ENCODE peak calls at places on chromosome 20, in six cellular contexts. F, W, E, U, O and C are unnamed samples. For H3F3A, the result is how much of the 10 kb centered on the place peaks cover.

GRCh38 chr20:20214757-20215275 is 153.1 kb upstream of the INSM1 start:
- DNase-seq in U (no peak), F (no peak), E (no peak), O (no peak), W (peak), C (no peak)

GRCh38 chr20:52209154-52209571 is 17.6 kb upstream of the ZFP64 start:
- DNase-seq in F (no peak), E (no peak), O (no peak), W (peak), U (no peak), C (no peak)

GRCh38 chr20:48298851-48299484 is 513.7 kb upstream of the SULF2 start:
- DNase-seq in O (no peak), E (peak), U (peak), W (no peak), F (peak), C (peak)

GRCh38 chr20:48758206-48758820 is 69.5 kb downstream of the PREX1 start:
- DNase-seq in U (no peak), E (no peak), F (no peak), O (no peak), W (no peak), C (no peak)

GRCh38 chr20:50747275-50747674 is 15.9 kb downstream of the PARD6B start:
- DNase-seq in O (no peak), E (no peak), W (no peak), F (no peak), U (no peak), C (no peak)

GRCh38 chr20:17471606-17472187 is 59.5 kb downstream of the BFSP1 start:
- DNase-seq in W (no peak), U (no peak), F (no peak), O (no peak), E (no peak), C (no peak)

GRCh38 chr20:36856691-36857635 is 19.0 kb upstream of the TLDC2 start:
- DNase-seq in U (peak), E (no peak), O (no peak), F (no peak), W (no peak), C (peak)

GRCh38 chr20:42923348-42923918 is 266.3 kb downstream of the PTPRT start:
- DNase-seq in F (no peak), U (no peak), E (no peak), O (no peak), W (no peak), C (no peak)

DNA sequence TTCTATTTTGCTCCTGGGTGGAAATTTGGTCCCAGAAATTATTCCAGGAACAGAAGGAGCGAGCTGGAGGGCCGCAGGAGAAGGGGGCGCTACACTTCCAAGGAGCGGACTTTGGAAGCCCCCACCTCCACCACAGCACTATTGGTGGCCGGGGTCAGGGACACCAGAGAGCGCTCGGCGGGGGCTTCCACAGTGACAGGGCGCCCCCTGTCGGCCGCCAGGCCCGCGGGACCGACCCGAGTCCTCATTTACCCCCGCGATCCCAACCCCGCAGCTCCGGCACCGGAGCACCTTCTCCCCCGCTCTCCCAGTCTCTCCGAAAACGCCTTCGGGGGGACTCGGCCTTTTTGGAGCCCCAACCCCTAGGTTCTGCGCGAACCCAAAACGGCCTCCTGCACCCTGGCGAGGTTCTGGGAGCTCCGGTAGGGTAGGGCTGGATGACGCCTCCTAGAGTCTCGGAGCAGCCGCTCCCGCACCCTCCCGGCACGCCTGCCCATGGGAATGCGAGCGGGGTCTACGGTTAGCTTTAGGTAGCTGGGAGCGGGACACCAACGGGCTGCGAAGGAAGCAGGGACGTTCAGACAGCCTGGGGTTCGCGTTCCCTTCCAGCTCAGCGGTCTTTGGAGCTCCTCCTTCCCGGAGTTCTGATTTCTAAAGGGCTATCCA is 2.4 kb upstream of the FOXA2 start:
- DNase-seq in W (peak), E (no peak), O (no peak), U (peak), F (peak), C (peak)
- TF ChIP-seq EZH2 in W (peak), E (no peak), O (no peak), U (no peak), F (peak), C (peak)

GRCh38 chr20:47281376-47281775 is 75.1 kb downstream of the ZMYND8 start:
- DNase-seq in F (no peak), U (no peak), W (no peak), O (no peak), E (no peak), C (no peak)

GRCh38 chr20:47280228-47280627 is 76.3 kb downstream of the ZMYND8 start:
- DNase-seq in E (no peak), F (no peak), O (no peak), U (no peak), W (no peak), C (no peak)

GRCh38 chr20:47276856-47277541 is 79.5 kb downstream of the ZMYND8 start:
- DNase-seq in U (no peak), W (no peak), F (no peak), O (no peak), E (no peak), C (peak)

GRCh38 chr20:47280668-47281067 is 75.8 kb downstream of the ZMYND8 start:
- DNase-seq in E (no peak), W (no peak), U (no peak), O (no peak), F (no peak), C (no peak)

DNA sequence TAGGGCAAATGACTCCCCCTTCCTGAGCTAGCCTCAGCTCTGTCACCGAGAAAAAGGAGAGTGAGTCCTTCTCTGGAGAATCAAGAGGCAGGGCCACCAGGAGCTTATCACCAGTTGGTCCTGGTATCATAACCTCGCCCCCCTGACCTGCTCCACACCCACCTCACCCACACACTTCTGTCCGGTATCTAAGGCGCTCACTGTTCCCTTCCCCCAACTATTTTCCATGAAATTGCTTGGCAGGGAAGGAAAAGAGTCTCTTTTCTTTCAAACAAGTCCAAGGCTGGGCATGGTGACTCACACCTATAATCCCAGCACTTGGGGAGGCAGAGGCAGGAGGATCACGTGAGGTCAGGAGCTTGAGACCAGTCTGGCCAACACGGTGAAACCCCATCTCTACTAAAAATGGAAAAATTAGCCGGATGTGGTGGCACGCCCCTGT is 77.6 kb downstream of the ZMYND8 start:
- DNase-seq in O (no peak), E (no peak), U (peak), W (no peak), F (no peak), C (no peak)
- H3F3A ChIP-seq in O (under half), E (half or more), U (under half), W (half or more), F (under half), C (under half)

GRCh38 chr20:24662756-24663399 is 193.4 kb downstream of the SYNDIG1 start:
- DNase-seq in O (no peak), F (no peak), U (no peak), W (no peak), E (no peak), C (peak)
- TF ChIP-seq EZH2 in O (no peak), F (no peak), U (no peak), W (no peak), E (no peak), C (no peak)

GRCh38 chr20:5570031-5570430 is 180.2 kb upstream of the SHLD1 start:
- DNase-seq in F (no peak), E (no peak), W (no peak), U (no peak), O (no peak), C (no peak)
- H3F3A ChIP-seq in F (under half), E (under half), W (under half), U (under half), O (under half), C (under half)